ENCODE peak calls at places on chromosomes 12 and 14, in four cellular contexts. P is heart left ventricle, K is HepG2, C is uterus. B is an unnamed sample.

GRCh38 chr12:122473543-122474323 is 27.0 kb downstream of the ZCCHC8 start:
- DNase-seq in P (no peak), K (no peak), C (peak; percentile 74), B (peak; percentile 54)

GRCh38 chr14:91303924-91304229 is 59.4 kb upstream of the GPR68 start:
- DNase-seq in P (no peak), K (no peak), C (no peak), B (no peak)

GRCh38 chr14:93984987-93985410 is 8.6 kb upstream of the ASB2 start:
- DNase-seq in P (no peak), K (peak; percentile 77), C (peak; percentile 59), B (peak; percentile 72)

GRCh38 chr14:100640481-100641273 is 53.5 kb upstream of the BEGAIN start:
- DNase-seq in P (no peak), K (no peak), C (no peak), B (no peak)

GRCh38 chr12:99529966-99530365 is 117.6 kb upstream of the GARIN6 start:
- DNase-seq in P (no peak), K (no peak), C (no peak), B (no peak)

GRCh38 chr12:124737772-124738635 is 125.7 kb downstream of the SCARB1 start:
- DNase-seq in P (no peak), K (no peak), C (no peak), B (no peak)

GRCh38 chr12:76713130-76713529 is 50.8 kb upstream of the ZDHHC17 start:
- DNase-seq in P (no peak), K (peak; percentile 16), C (no peak), B (no peak)

GRCh38 chr14:69612014-69612758 is 790 bp downstream of the SUSD6 start:
- DNase-seq in P (peak; percentile 73), K (no peak), C (peak; percentile 28), B (no peak)

GRCh38 chr14:28931999-28932398 is 165.4 kb downstream of the FOXG1 start:
- DNase-seq in P (no peak), K (no peak), C (no peak), B (no peak)

GRCh38 chr14:25048170-25049126 is 1.5 kb downstream of the STXBP6 start:
- DNase-seq in P (peak; percentile 64), K (no peak), C (peak; percentile 58), B (no peak)

GRCh38 chr12:12803186-12803585 is 10.0 kb upstream of the DDX47 start:
- DNase-seq in P (no peak), K (peak; percentile 62), C (peak; percentile 71), B (peak; percentile 91)

GRCh38 chr12:5230151-5230550 is 186.5 kb downstream of the KCNA5 start:
- DNase-seq in P (no peak), K (no peak), C (no peak), B (no peak)

GRCh38 chr14:77026930-77027537 is 1.5 kb downstream of the IRF2BPL start:
- DNase-seq in P (peak; percentile 73), K (no peak), C (peak; percentile 39), B (no peak)

GRCh38 chr12:95548056-95548538 is 3.2 kb downstream of the USP44 start:
- DNase-seq in P (no peak), K (no peak), C (peak; percentile 19), B (no peak)

GRCh38 chr12:22709292-22709691 is 84.3 kb downstream of the ETNK1 start:
- DNase-seq in P (no peak), K (peak; percentile 33), C (no peak), B (no peak)

GRCh38 chr12:106243620-106244019 is 4.2 kb downstream of the CKAP4 start:
- DNase-seq in P (no peak), K (no peak), C (no peak), B (no peak)

GRCh38 chr14:60002819-60003492 is 83.0 kb downstream of the LRRC9 start:
- DNase-seq in P (peak; percentile 81), K (peak; percentile 0), C (peak; percentile 16), B (no peak)

GRCh38 chr12:120367924-120368788 is 808 bp downstream of the MSI1 start:
- DNase-seq in P (no peak), K (no peak), C (peak; percentile 47), B (no peak)

GRCh38 chr14:75568791-75569190 is 9.6 kb upstream of the FLVCR2 start:
- DNase-seq in P (no peak), K (no peak), C (no peak), B (no peak)

GRCh38 chr12:110689601-110690430 is 901 bp upstream of the HVCN1 start:
- DNase-seq in P (peak; percentile 77), K (no peak), C (peak; percentile 37), B (no peak)

GRCh38 chr14:54420478-54421116 is 20.6 kb downstream of the CNIH1 start:
- DNase-seq in P (no peak), K (peak; percentile 46), C (no peak), B (no peak)

GRCh38 chr14:96267336-96267735 is 11.3 kb downstream of the BDKRB1 start:
- DNase-seq in P (no peak), K (no peak), C (peak; percentile 49), B (no peak)

GRCh38 chr12:53231859-53232640 is at the start of gene RARG:
- DNase-seq in P (peak; percentile 70), K (no peak), C (peak; percentile 70), B (peak; percentile 75)

GRCh38 chr12:4169959-4170358 is 103.6 kb upstream of the CCND2 start:
- DNase-seq in P (no peak), K (no peak), C (no peak), B (no peak)

GRCh38 chr12:127172857-127173256 is 1094.1 kb upstream of the TMEM132C start:
- DNase-seq in P (no peak), K (no peak), C (no peak), B (no peak)

GRCh38 chr12:43362910-43363694 is 188.9 kb downstream of the ADAMTS20 start:
- DNase-seq in P (no peak), K (no peak), C (no peak), B (no peak)

GRCh38 chr12:96985515-96986362 is 78.7 kb downstream of the NEDD1 start:
- DNase-seq in P (peak; percentile 60), K (no peak), C (no peak), B (peak; percentile 16)

GRCh38 chr12:19453961-19454360 is 14.7 kb downstream of the AEBP2 start:
- DNase-seq in P (no peak), K (no peak), C (no peak), B (no peak)

GRCh38 chr14:68977137-68977740 is 1.9 kb downstream of the ACTN1 start:
- DNase-seq in P (no peak), K (peak; percentile 84), C (no peak), B (no peak)

GRCh38 chr14:84409435-84409834 is 1120.5 kb upstream of the FLRT2 start:
- DNase-seq in P (no peak), K (no peak), C (no peak), B (no peak)

GRCh38 chr14:92668266-92668973 is 80.0 kb downstream of the LGMN start:
- DNase-seq in P (peak; percentile 18), K (no peak), C (no peak), B (no peak)

GRCh38 chr12:117412465-117413190 is 51.2 kb upstream of the NOS1 start:
- DNase-seq in P (no peak), K (no peak), C (no peak), B (no peak)

GRCh38 chr12:4849024-4849594 is 60.6 kb upstream of the KCNA1 start:
- DNase-seq in P (no peak), K (peak; percentile 30), C (no peak), B (peak; percentile 30)

GRCh38 chr12:59317598-59317997 is 278.2 kb upstream of the SLC16A7 start:
- DNase-seq in P (no peak), K (no peak), C (no peak), B (no peak)

GRCh38 chr12:59321278-59321677 is 274.6 kb upstream of the SLC16A7 start:
- DNase-seq in P (no peak), K (no peak), C (no peak), B (no peak)

GRCh38 chr12:59318940-59319339 is 276.9 kb upstream of the SLC16A7 start:
- DNase-seq in P (no peak), K (no peak), C (no peak), B (no peak)

GRCh38 chr12:59320112-59320511 is 275.7 kb upstream of the SLC16A7 start:
- DNase-seq in P (no peak), K (no peak), C (no peak), B (no peak)

DNA sequence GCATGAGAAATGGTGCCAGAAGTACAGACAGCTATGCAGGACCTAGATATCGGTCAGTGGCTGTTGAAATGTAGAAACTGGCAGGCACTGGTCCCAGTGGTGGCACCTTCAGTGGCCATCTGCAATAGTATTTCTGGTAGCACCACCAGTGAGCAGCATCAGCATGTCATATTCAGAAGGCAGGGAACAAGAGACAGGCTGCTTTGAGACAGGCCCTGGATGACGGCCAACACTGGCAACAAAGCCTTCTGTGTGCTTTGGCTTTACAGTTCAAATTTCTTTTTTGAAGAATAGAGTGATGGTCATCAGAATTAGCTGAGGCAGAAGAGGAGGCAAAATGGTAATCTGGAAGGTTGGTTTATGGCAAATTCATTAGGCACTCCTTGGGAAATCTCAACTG is 273.4 kb upstream of the SLC16A7 start:
- DNase-seq in P (no peak), K (no peak), C (no peak), B (no peak)
- TF ChIP-seq POLR2A in P (no peak), K (no peak), C (no peak), B (no peak)

DNA sequence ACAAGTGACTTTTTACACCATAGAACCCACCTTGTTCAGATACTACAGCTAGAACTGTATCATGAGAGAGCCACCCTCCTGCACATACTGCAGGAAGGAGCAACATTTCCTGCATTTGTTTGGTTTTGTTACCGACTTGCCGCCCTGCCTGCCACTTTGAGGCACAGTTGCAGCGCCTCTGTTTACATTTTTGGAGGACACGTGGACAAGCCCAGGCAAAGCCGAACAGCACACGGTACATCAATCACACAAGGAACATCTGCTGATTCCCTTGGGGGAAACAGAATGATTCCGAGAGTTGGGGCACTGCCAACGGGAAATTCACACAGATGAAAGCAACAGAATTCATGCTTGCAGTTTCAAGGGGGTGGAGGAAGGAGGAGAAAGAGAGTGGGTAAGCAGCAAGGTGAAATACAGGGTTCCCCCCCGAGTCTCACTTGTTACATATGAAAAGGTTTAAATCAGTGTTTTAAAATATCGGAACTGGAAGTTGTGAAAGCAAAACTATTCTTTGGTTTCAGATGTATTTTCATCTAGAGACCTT is 110.7 kb downstream of the BTG1 start:
- DNase-seq in P (peak; percentile 62), K (peak; percentile 44), C (peak; percentile 71), B (peak; percentile 3)
- TF ChIP-seq POLR2A in P (no peak), K (no peak), C (no peak), B (no peak)

DNA sequence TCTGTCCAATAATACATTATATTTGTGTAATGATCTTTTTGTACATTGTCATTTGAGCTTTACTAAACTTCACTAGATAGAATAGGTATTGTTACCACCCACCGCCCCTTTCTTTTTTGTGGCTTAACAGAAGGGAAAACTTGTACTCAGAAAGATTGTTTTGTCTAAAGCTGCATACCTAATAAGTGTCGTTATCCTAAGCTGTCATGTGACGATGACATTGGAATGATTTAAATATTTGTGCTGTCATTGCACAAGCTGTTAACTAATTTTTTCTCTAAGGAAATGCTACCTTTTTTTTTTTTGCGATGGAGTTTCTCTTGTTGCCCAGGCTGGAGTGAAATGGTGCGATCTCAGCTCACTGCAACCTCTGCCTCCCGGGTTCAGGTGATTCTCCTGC is 3.6 kb downstream of the DIP2B start:
- DNase-seq in P (no peak), K (no peak), C (no peak), B (no peak)
- TF ChIP-seq POLR2A in P (no peak), K (no peak), C (no peak), B (no peak)

GRCh38 chr14:105059917-105060565 is 5.2 kb downstream of the GPR132 start:
- DNase-seq in P (no peak), K (no peak), C (no peak), B (no peak)

GRCh38 chr14:105061428-105062047 is 3.7 kb downstream of the GPR132 start:
- DNase-seq in P (peak; percentile 85), K (no peak), C (no peak), B (no peak)

GRCh38 chr14:105062048-105062433 is 3.2 kb downstream of the GPR132 start:
- DNase-seq in P (no peak), K (no peak), C (no peak), B (no peak)

GRCh38 chr14:105059035-105059916 is 6.0 kb downstream of the GPR132 start:
- DNase-seq in P (no peak), K (no peak), C (no peak), B (no peak)

GRCh38 chr14:105060751-105061427 is 4.3 kb downstream of the GPR132 start:
- DNase-seq in P (no peak), K (no peak), C (no peak), B (no peak)
- TF ChIP-seq POLR2A in P (no peak), K (no peak), C (no peak), B (no peak)

B was measured in H54.